ENCODE peak calls at places on chromosome 4, in six cellular contexts. S, I, R, B, O and W are unnamed samples. For H3K4me1, the result is how much of the 10 kb centered on the place peaks cover.

GRCh38 chr4:185429660-185430059 is 3.9 kb upstream of the UFSP2 start:
- DNase-seq in S (no peak), I (no peak), R (no peak), B (no peak), O (no peak), W (no peak)

GRCh38 chr4:3338321-3338838 is 45.6 kb downstream of the RGS12 start:
- DNase-seq in S (no peak), I (no peak), R (no peak), B (no peak), O (no peak), W (no peak)

GRCh38 chr4:83010111-83010521 is 507 bp downstream of the LIN54 start:
- DNase-seq in S (no peak), I (no peak), R (no peak), B (peak), O (no peak), W (no peak)

GRCh38 chr4:69066945-69067344 is 29.3 kb upstream of the UGT2B7 start:
- DNase-seq in S (no peak), I (no peak), R (no peak), B (peak), O (no peak), W (no peak)

GRCh38 chr4:90769251-90769650 is 642.1 kb downstream of the CCSER1 start:
- DNase-seq in S (no peak), I (no peak), R (no peak), B (peak), O (no peak), W (no peak)

GRCh38 chr4:115969756-115970155 is 856.3 kb upstream of the NDST4 start:
- DNase-seq in S (no peak), I (no peak), R (no peak), B (no peak), O (no peak), W (no peak)

GRCh38 chr4:89134775-89135319 is 23.5 kb downstream of the TIGD2 start:
- DNase-seq in S (no peak), I (no peak), R (no peak), B (peak), O (no peak), W (no peak)

GRCh38 chr4:45638641-45639040 is 485.2 kb downstream of the GABRG1 start:
- DNase-seq in S (no peak), I (no peak), R (no peak), B (no peak), O (no peak), W (no peak)

GRCh38 chr4:111977419-111977965 is 167.8 kb upstream of the FAM241A start:
- DNase-seq in S (no peak), I (no peak), R (no peak), B (no peak), O (no peak), W (no peak)

GRCh38 chr4:9964884-9965283 is 56.4 kb downstream of the SLC2A9 start:
- DNase-seq in S (peak), I (no peak), R (no peak), B (no peak), O (no peak), W (no peak)

GRCh38 chr4:52932586-52933482 is 70.7 kb downstream of the RASL11B start:
- DNase-seq in S (no peak), I (no peak), R (no peak), B (no peak), O (no peak), W (no peak)

GRCh38 chr4:104420766-104421165 is 73.9 kb downstream of the CXXC4 start:
- DNase-seq in S (no peak), I (no peak), R (no peak), B (peak), O (no peak), W (no peak)

GRCh38 chr4:80393246-80393969 is 57.9 kb downstream of the CFAP299 start:
- DNase-seq in S (no peak), I (no peak), R (no peak), B (peak), O (no peak), W (no peak)

GRCh38 chr4:52028970-52029369 is 8.8 kb upstream of the LRRC66 start:
- DNase-seq in S (no peak), I (no peak), R (no peak), B (peak), O (no peak), W (no peak)

GRCh38 chr4:74545488-74545887 is 100.6 kb downstream of the AREG start:
- DNase-seq in S (peak), I (no peak), R (no peak), B (no peak), O (no peak), W (peak)

GRCh38 chr4:172851534-172851933 is 317.1 kb upstream of the GALNT7 start:
- DNase-seq in S (no peak), I (no peak), R (no peak), B (no peak), O (no peak), W (no peak)

GRCh38 chr4:85928775-85929585 is 430.9 kb downstream of the MAPK10 start:
- DNase-seq in S (no peak), I (no peak), R (no peak), B (peak), O (no peak), W (no peak)

GRCh38 chr4:165760182-165760581 is 112.9 kb upstream of the TLL1 start:
- DNase-seq in S (no peak), I (no peak), R (no peak), B (no peak), O (no peak), W (no peak)

GRCh38 chr4:186105721-186106335 is 1.3 kb downstream of the FAM149A start:
- DNase-seq in S (no peak), I (no peak), R (no peak), B (peak), O (no peak), W (no peak)

GRCh38 chr4:107520368-107520767 is 199.7 kb downstream of the PAPSS1 start:
- DNase-seq in S (no peak), I (no peak), R (no peak), B (no peak), O (no peak), W (no peak)

GRCh38 chr4:107518076-107518475 is 202.0 kb downstream of the PAPSS1 start:
- DNase-seq in S (no peak), I (no peak), R (no peak), B (no peak), O (no peak), W (no peak)

DNA sequence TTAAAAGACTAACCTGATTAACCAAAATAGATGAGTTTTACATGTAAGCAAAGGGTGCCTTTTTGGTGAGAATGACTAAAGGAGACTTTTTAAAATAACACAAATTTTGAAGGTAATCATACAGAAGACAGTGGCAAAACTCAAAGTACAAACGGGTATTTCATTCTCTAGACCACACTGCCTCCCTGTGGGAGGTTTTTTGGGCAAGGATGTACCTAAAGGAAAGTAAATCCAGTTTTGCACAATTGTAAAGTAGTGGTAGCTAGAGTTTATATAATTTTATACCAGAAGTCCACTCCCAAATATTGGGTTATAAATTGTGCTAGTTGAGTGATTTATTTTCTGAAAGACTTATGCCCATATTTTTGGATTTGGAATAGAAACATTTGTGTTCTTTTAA is 201.0 kb downstream of the PAPSS1 start:
- DNase-seq in S (no peak), I (no peak), R (no peak), B (peak), O (no peak), W (no peak)
- H3K4me1 ChIP-seq in S (under half), I (under half), R (under half), B (under half), O (under half), W (under half)

DNA sequence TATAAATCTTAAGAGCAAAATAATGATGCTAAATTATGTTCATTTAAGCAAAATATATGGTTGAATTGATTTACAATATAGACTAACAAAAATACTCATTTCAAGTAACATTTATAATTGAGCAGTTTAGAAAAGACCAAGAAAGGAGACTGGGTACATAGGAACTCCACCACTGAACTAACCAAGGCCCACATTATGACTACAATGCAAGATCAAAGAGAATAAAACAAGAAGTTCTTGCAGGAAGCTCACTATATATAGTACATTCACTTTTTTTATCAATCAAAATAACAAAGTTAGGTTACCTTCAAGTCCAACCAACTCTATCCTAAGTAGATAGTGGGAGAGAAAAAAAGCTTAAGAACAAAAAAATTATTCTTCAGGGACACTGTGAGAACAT is 8.0 kb downstream of the CHIC2 start:
- DNase-seq in S (no peak), I (no peak), R (no peak), B (no peak), O (no peak), W (no peak)
- H3K4me1 ChIP-seq in S (under half), I (half or more), R (half or more), B (under half), O (half or more), W (half or more)

GRCh38 chr4:19026281-19026680 is 1004.7 kb upstream of the LCORL start:
- DNase-seq in S (no peak), I (no peak), R (no peak), B (no peak), O (no peak), W (no peak)
- H3K4me1 ChIP-seq in S (under half), I (under half), R (under half), B (under half), O (under half), W (under half)

GRCh38 chr4:39497909-39498723 is 29.1 kb downstream of the UGDH start:
- DNase-seq in S (no peak), I (no peak), R (no peak), B (no peak), O (no peak), W (no peak)
- H3K4me1 ChIP-seq in S (under half), I (under half), R (under half), B (under half), O (under half), W (under half)